ENCODE peak calls at places on chromosomes 12 and 14, in six cellular contexts. One of them, this sample, is unnamed.

GRCh38 chr14:65791551-65791981 is 379.0 kb downstream of the FUT8 start:
- DNase-seq in T-helper 9 cell: peak
- DNase-seq in CD8-positive, alpha-beta memory T cell: peak
- DNase-seq in caudate nucleus: no peak
- DNase-seq in left lobe of liver: no peak
- DNase-seq in body of pancreas: no peak
- DNase-seq in this sample: no peak

GRCh38 chr14:76121089-76121748 is 30.5 kb upstream of the GPATCH2L start:
- DNase-seq in left lobe of liver: no peak
- DNase-seq in caudate nucleus: no peak
- DNase-seq in T-helper 9 cell: no peak
- DNase-seq in CD8-positive, alpha-beta memory T cell: no peak
- DNase-seq in body of pancreas: no peak
- DNase-seq in this sample: no peak

GRCh38 chr12:16796168-16796567 is 190.2 kb upstream of the LMO3 start:
- DNase-seq in left lobe of liver: no peak
- DNase-seq in CD8-positive, alpha-beta memory T cell: no peak
- DNase-seq in body of pancreas: no peak
- DNase-seq in T-helper 9 cell: no peak
- DNase-seq in caudate nucleus: no peak
- DNase-seq in this sample: no peak

GRCh38 chr12:85029456-85029855 is 6.6 kb downstream of the TSPAN19 start:
- DNase-seq in left lobe of liver: no peak
- DNase-seq in T-helper 9 cell: no peak
- DNase-seq in caudate nucleus: no peak
- DNase-seq in body of pancreas: no peak
- DNase-seq in CD8-positive, alpha-beta memory T cell: no peak
- DNase-seq in this sample: no peak

GRCh38 chr12:77940566-77940965 is 109.9 kb downstream of the NAV3 start:
- DNase-seq in T-helper 9 cell: no peak
- DNase-seq in left lobe of liver: no peak
- DNase-seq in CD8-positive, alpha-beta memory T cell: no peak
- DNase-seq in caudate nucleus: no peak
- DNase-seq in body of pancreas: no peak
- DNase-seq in this sample: no peak

GRCh38 chr14:72810201-72810600 is 83.7 kb downstream of the DPF3 start:
- DNase-seq in caudate nucleus: no peak
- DNase-seq in CD8-positive, alpha-beta memory T cell: no peak
- DNase-seq in body of pancreas: no peak
- DNase-seq in T-helper 9 cell: peak
- DNase-seq in left lobe of liver: no peak
- DNase-seq in this sample: no peak

GRCh38 chr14:67241416-67242362 is at the start of gene PALS1:
- DNase-seq in CD8-positive, alpha-beta memory T cell: no peak
- DNase-seq in caudate nucleus: no peak
- DNase-seq in T-helper 9 cell: no peak
- DNase-seq in body of pancreas: peak
- DNase-seq in left lobe of liver: peak
- DNase-seq in this sample: no peak

GRCh38 chr12:42612258-42612608 is 22.7 kb upstream of the PRICKLE1 start:
- DNase-seq in caudate nucleus: no peak
- DNase-seq in left lobe of liver: no peak
- DNase-seq in body of pancreas: no peak
- DNase-seq in CD8-positive, alpha-beta memory T cell: no peak
- DNase-seq in T-helper 9 cell: no peak
- DNase-seq in this sample: no peak

GRCh38 chr14:68312884-68313725 is 479.8 kb downstream of the ZFP36L1 start:
- DNase-seq in body of pancreas: no peak
- DNase-seq in T-helper 9 cell: no peak
- DNase-seq in CD8-positive, alpha-beta memory T cell: no peak
- DNase-seq in left lobe of liver: no peak
- DNase-seq in caudate nucleus: no peak
- DNase-seq in this sample: peak